ENCODE peak calls at places on chromosome 5, in nine cellular contexts. One of them, this sample, is unnamed.
A peak's percentile ranks its signal among the peaks of the same experiment; 100 is the strongest.

GRCh38 chr5:134184155-134185135 is 7.7 kb upstream of the SKP1 start:
- DNase-seq in heart right ventricle: peak; percentile 67
- DNase-seq in uterus: peak; percentile 63
- DNase-seq in fibroblast of mammary gland: peak; percentile 70
- DNase-seq in neural progenitor cell: peak; percentile 85
- DNase-seq in fibroblast of pulmonary artery: peak; percentile 75
- DNase-seq in cardiac fibroblast: peak; percentile 75
- DNase-seq in neural crest cell: peak; percentile 70
- DNase-seq in hepatocyte: peak; percentile 80
- DNase-seq in this sample: peak; percentile 78

GRCh38 chr5:122916490-122916889 is 71.1 kb downstream of the SNX24 start:
- DNase-seq in heart right ventricle: no peak
- DNase-seq in uterus: no peak
- DNase-seq in fibroblast of mammary gland: no peak
- DNase-seq in neural progenitor cell: no peak
- DNase-seq in fibroblast of pulmonary artery: no peak
- DNase-seq in cardiac fibroblast: no peak
- DNase-seq in neural crest cell: no peak
- DNase-seq in hepatocyte: no peak
- DNase-seq in this sample: no peak

GRCh38 chr5:75964008-75964407 is 119.2 kb upstream of the SV2C start:
- DNase-seq in heart right ventricle: no peak
- DNase-seq in uterus: no peak
- DNase-seq in fibroblast of mammary gland: no peak
- DNase-seq in neural progenitor cell: no peak
- DNase-seq in fibroblast of pulmonary artery: no peak
- DNase-seq in cardiac fibroblast: no peak
- DNase-seq in neural crest cell: no peak
- DNase-seq in hepatocyte: no peak
- DNase-seq in this sample: no peak

GRCh38 chr5:123868267-123868666 is 356.3 kb downstream of the CSNK1G3 start:
- DNase-seq in heart right ventricle: no peak
- DNase-seq in uterus: no peak
- DNase-seq in fibroblast of mammary gland: no peak
- DNase-seq in neural progenitor cell: no peak
- DNase-seq in fibroblast of pulmonary artery: no peak
- DNase-seq in cardiac fibroblast: no peak
- DNase-seq in neural crest cell: no peak
- DNase-seq in hepatocyte: peak; percentile 31
- DNase-seq in this sample: no peak

GRCh38 chr5:34897646-34898045 is 17.7 kb downstream of the RAD1 start:
- DNase-seq in heart right ventricle: no peak
- DNase-seq in uterus: no peak
- DNase-seq in fibroblast of mammary gland: no peak
- DNase-seq in neural progenitor cell: no peak
- DNase-seq in fibroblast of pulmonary artery: no peak
- DNase-seq in cardiac fibroblast: no peak
- DNase-seq in neural crest cell: no peak
- DNase-seq in hepatocyte: no peak
- DNase-seq in this sample: no peak

GRCh38 chr5:157524887-157525286 is 50.7 kb downstream of the ADAM19 start:
- DNase-seq in heart right ventricle: no peak
- DNase-seq in uterus: no peak
- DNase-seq in fibroblast of mammary gland: no peak
- DNase-seq in neural progenitor cell: no peak
- DNase-seq in fibroblast of pulmonary artery: no peak
- DNase-seq in cardiac fibroblast: no peak
- DNase-seq in neural crest cell: no peak
- DNase-seq in hepatocyte: no peak
- DNase-seq in this sample: no peak

GRCh38 chr5:142013734-142014495 is 1.1 kb upstream of the GNPDA1 start:
- DNase-seq in heart right ventricle: peak; percentile 48
- DNase-seq in uterus: peak; percentile 32
- DNase-seq in fibroblast of mammary gland: peak; percentile 93
- DNase-seq in neural progenitor cell: no peak
- DNase-seq in fibroblast of pulmonary artery: peak; percentile 59
- DNase-seq in cardiac fibroblast: peak; percentile 90
- DNase-seq in neural crest cell: no peak
- DNase-seq in hepatocyte: peak; percentile 61
- DNase-seq in this sample: no peak

GRCh38 chr5:13625616-13626198 is 318.8 kb downstream of the DNAH5 start:
- DNase-seq in heart right ventricle: no peak
- DNase-seq in uterus: no peak
- DNase-seq in fibroblast of mammary gland: peak; percentile 1
- DNase-seq in neural progenitor cell: no peak
- DNase-seq in fibroblast of pulmonary artery: no peak
- DNase-seq in cardiac fibroblast: peak; percentile 2
- DNase-seq in neural crest cell: no peak
- DNase-seq in hepatocyte: no peak
- DNase-seq in this sample: no peak

GRCh38 chr5:10635257-10635860 is 71.5 kb downstream of the ANKRD33B start:
- DNase-seq in heart right ventricle: no peak
- DNase-seq in uterus: no peak
- DNase-seq in fibroblast of mammary gland: peak; percentile 74
- DNase-seq in neural progenitor cell: no peak
- DNase-seq in fibroblast of pulmonary artery: peak; percentile 28
- DNase-seq in cardiac fibroblast: peak; percentile 59
- DNase-seq in neural crest cell: no peak
- DNase-seq in hepatocyte: no peak
- DNase-seq in this sample: no peak

GRCh38 chr5:40401965-40402364 is 277.8 kb upstream of the PTGER4 start:
- DNase-seq in heart right ventricle: no peak
- DNase-seq in uterus: no peak
- DNase-seq in fibroblast of mammary gland: peak; percentile 25
- DNase-seq in neural progenitor cell: no peak
- DNase-seq in fibroblast of pulmonary artery: no peak
- DNase-seq in cardiac fibroblast: peak; percentile 64
- DNase-seq in neural crest cell: no peak
- DNase-seq in hepatocyte: no peak
- DNase-seq in this sample: no peak

GRCh38 chr5:51389582-51390463 is 6.6 kb downstream of the ISL1 start:
- DNase-seq in heart right ventricle: no peak
- DNase-seq in uterus: no peak
- DNase-seq in fibroblast of mammary gland: no peak
- DNase-seq in neural progenitor cell: no peak
- DNase-seq in fibroblast of pulmonary artery: no peak
- DNase-seq in cardiac fibroblast: no peak
- DNase-seq in neural crest cell: no peak
- DNase-seq in hepatocyte: no peak
- DNase-seq in this sample: peak; percentile 56

GRCh38 chr5:145776886-145777285 is 58.3 kb downstream of the PRELID2 start:
- DNase-seq in heart right ventricle: no peak
- DNase-seq in uterus: no peak
- DNase-seq in fibroblast of mammary gland: peak; percentile 67
- DNase-seq in neural progenitor cell: no peak
- DNase-seq in fibroblast of pulmonary artery: peak; percentile 64
- DNase-seq in cardiac fibroblast: peak; percentile 78
- DNase-seq in neural crest cell: no peak
- DNase-seq in hepatocyte: no peak
- DNase-seq in this sample: no peak

GRCh38 chr5:58469895-58470294 is 10.0 kb upstream of the PLK2 start:
- DNase-seq in heart right ventricle: no peak
- DNase-seq in uterus: no peak
- DNase-seq in fibroblast of mammary gland: no peak
- DNase-seq in neural progenitor cell: no peak
- DNase-seq in fibroblast of pulmonary artery: no peak
- DNase-seq in cardiac fibroblast: no peak
- DNase-seq in neural crest cell: no peak
- DNase-seq in hepatocyte: no peak
- DNase-seq in this sample: no peak

GRCh38 chr5:154312571-154312970 is 122.0 kb downstream of the GALNT10 start:
- DNase-seq in heart right ventricle: no peak
- DNase-seq in uterus: no peak
- DNase-seq in fibroblast of mammary gland: no peak
- DNase-seq in neural progenitor cell: no peak
- DNase-seq in fibroblast of pulmonary artery: peak; percentile 29
- DNase-seq in cardiac fibroblast: peak; percentile 32
- DNase-seq in neural crest cell: no peak
- DNase-seq in hepatocyte: no peak
- DNase-seq in this sample: no peak
- TF ChIP-seq CTCF in heart right ventricle: no peak
- TF ChIP-seq CTCF in uterus: no peak
- TF ChIP-seq CTCF in fibroblast of mammary gland: no peak
- TF ChIP-seq CTCF in neural progenitor cell: no peak
- TF ChIP-seq CTCF in fibroblast of pulmonary artery: no peak
- TF ChIP-seq CTCF in cardiac fibroblast: no peak
- TF ChIP-seq CTCF in neural crest cell: no peak
- TF ChIP-seq CTCF in hepatocyte: no peak
- TF ChIP-seq CTCF in this sample: no peak

GRCh38 chr5:80959138-80959537 is 1.0 kb upstream of the RASGRF2 start:
- DNase-seq in heart right ventricle: no peak
- DNase-seq in uterus: no peak
- DNase-seq in fibroblast of mammary gland: no peak
- DNase-seq in neural progenitor cell: peak; percentile 16
- DNase-seq in fibroblast of pulmonary artery: no peak
- DNase-seq in cardiac fibroblast: no peak
- DNase-seq in neural crest cell: no peak
- DNase-seq in hepatocyte: no peak
- DNase-seq in this sample: no peak

GRCh38 chr5:80960531-80961375 is 590 bp downstream of the RASGRF2 start:
- DNase-seq in heart right ventricle: peak; percentile 29
- DNase-seq in uterus: peak; percentile 32
- DNase-seq in fibroblast of mammary gland: no peak
- DNase-seq in neural progenitor cell: peak; percentile 60
- DNase-seq in fibroblast of pulmonary artery: peak; percentile 18
- DNase-seq in cardiac fibroblast: peak; percentile 32
- DNase-seq in neural crest cell: peak; percentile 6
- DNase-seq in hepatocyte: peak; percentile 44
- DNase-seq in this sample: peak; percentile 50

GRCh38 chr5:80961376-80962281 is 1.5 kb downstream of the RASGRF2 start:
- DNase-seq in heart right ventricle: no peak
- DNase-seq in uterus: no peak
- DNase-seq in fibroblast of mammary gland: no peak
- DNase-seq in neural progenitor cell: peak; percentile 48
- DNase-seq in fibroblast of pulmonary artery: no peak
- DNase-seq in cardiac fibroblast: no peak
- DNase-seq in neural crest cell: no peak
- DNase-seq in hepatocyte: no peak
- DNase-seq in this sample: peak; percentile 10

GRCh38 chr5:80958611-80959010 is 1.6 kb upstream of the RASGRF2 start:
- DNase-seq in heart right ventricle: no peak
- DNase-seq in uterus: no peak
- DNase-seq in fibroblast of mammary gland: no peak
- DNase-seq in neural progenitor cell: no peak
- DNase-seq in fibroblast of pulmonary artery: no peak
- DNase-seq in cardiac fibroblast: no peak
- DNase-seq in neural crest cell: no peak
- DNase-seq in hepatocyte: no peak
- DNase-seq in this sample: no peak

DNA sequence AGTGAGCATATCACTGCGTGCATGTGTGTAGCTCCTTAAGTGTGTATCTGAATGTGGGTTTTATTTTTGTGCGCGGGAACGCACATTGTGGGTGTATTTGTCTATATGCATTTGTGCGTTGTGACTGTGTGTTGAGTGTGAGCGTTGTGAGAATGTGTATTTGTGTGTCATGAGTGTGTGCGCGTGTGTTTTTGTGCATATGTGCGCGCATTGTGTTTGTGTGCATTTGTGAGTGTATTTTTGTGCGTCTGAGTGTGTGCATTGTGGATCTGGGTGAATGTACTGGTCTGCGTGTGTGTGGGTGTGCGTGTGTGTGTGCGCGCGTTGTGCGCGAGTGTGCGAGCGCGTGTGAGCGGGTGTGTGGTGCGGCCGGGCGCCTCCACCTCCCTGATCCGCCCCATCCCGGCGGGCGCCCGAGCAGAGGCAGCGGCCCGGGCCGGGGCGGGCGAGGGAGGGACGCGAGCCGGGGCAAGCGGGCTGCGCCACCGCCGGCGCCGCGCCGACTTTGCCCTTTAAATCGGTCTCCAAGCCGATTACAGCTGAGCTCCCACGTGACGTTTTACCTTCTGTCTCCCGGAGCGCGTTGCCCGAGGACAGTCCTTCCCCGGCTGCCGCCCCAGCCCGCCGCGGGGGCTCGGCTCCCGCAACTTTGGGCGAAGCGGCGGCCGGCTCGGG is at the start of gene RASGRF2:
- DNase-seq in heart right ventricle: peak; percentile 23
- DNase-seq in uterus: peak; percentile 16
- DNase-seq in fibroblast of mammary gland: no peak
- DNase-seq in neural progenitor cell: peak; percentile 88
- DNase-seq in fibroblast of pulmonary artery: peak; percentile 33
- DNase-seq in cardiac fibroblast: peak; percentile 22
- DNase-seq in neural crest cell: peak; percentile 25
- DNase-seq in hepatocyte: peak; percentile 74
- DNase-seq in this sample: peak; percentile 67
- TF ChIP-seq CTCF in heart right ventricle: no peak
- TF ChIP-seq CTCF in uterus: no peak
- TF ChIP-seq CTCF in fibroblast of mammary gland: no peak
- TF ChIP-seq CTCF in neural progenitor cell: no peak
- TF ChIP-seq CTCF in fibroblast of pulmonary artery: no peak
- TF ChIP-seq CTCF in cardiac fibroblast: no peak
- TF ChIP-seq CTCF in neural crest cell: no peak
- TF ChIP-seq CTCF in hepatocyte: no peak
- TF ChIP-seq CTCF in this sample: no peak

GRCh38 chr5:94613583-94613982 is 4.8 kb downstream of the KIAA0825 start:
- DNase-seq in heart right ventricle: no peak
- DNase-seq in uterus: no peak
- DNase-seq in fibroblast of mammary gland: peak; percentile 25
- DNase-seq in neural progenitor cell: peak; percentile 54
- DNase-seq in fibroblast of pulmonary artery: peak; percentile 30
- DNase-seq in cardiac fibroblast: peak; percentile 48
- DNase-seq in neural crest cell: no peak
- DNase-seq in hepatocyte: peak; percentile 24
- DNase-seq in this sample: no peak
- TF ChIP-seq CTCF in heart right ventricle: no peak
- TF ChIP-seq CTCF in uterus: no peak
- TF ChIP-seq CTCF in fibroblast of mammary gland: peak; percentile 20
- TF ChIP-seq CTCF in neural progenitor cell: peak; percentile 49
- TF ChIP-seq CTCF in fibroblast of pulmonary artery: peak; percentile 29
- TF ChIP-seq CTCF in cardiac fibroblast: peak; percentile 20
- TF ChIP-seq CTCF in neural crest cell: peak; percentile 34
- TF ChIP-seq CTCF in hepatocyte: peak; percentile 15
- TF ChIP-seq CTCF in this sample: no peak

GRCh38 chr5:66207800-66208561 is 63.9 kb downstream of the SREK1 start:
- DNase-seq in heart right ventricle: no peak
- DNase-seq in uterus: peak; percentile 69
- DNase-seq in fibroblast of mammary gland: peak; percentile 17
- DNase-seq in neural progenitor cell: no peak
- DNase-seq in fibroblast of pulmonary artery: no peak
- DNase-seq in cardiac fibroblast: no peak
- DNase-seq in neural crest cell: no peak
- DNase-seq in hepatocyte: no peak
- DNase-seq in this sample: no peak
- TF ChIP-seq CTCF in heart right ventricle: no peak
- TF ChIP-seq CTCF in uterus: no peak
- TF ChIP-seq CTCF in fibroblast of mammary gland: no peak
- TF ChIP-seq CTCF in neural progenitor cell: no peak
- TF ChIP-seq CTCF in fibroblast of pulmonary artery: no peak
- TF ChIP-seq CTCF in cardiac fibroblast: no peak
- TF ChIP-seq CTCF in neural crest cell: no peak
- TF ChIP-seq CTCF in hepatocyte: no peak
- TF ChIP-seq CTCF in this sample: no peak

GRCh38 chr5:147635882-147636531 is 126.1 kb upstream of the DPYSL3 start:
- DNase-seq in heart right ventricle: no peak
- DNase-seq in uterus: no peak
- DNase-seq in fibroblast of mammary gland: no peak
- DNase-seq in neural progenitor cell: no peak
- DNase-seq in fibroblast of pulmonary artery: no peak
- DNase-seq in cardiac fibroblast: no peak
- DNase-seq in neural crest cell: no peak
- DNase-seq in hepatocyte: no peak
- DNase-seq in this sample: no peak
- TF ChIP-seq CTCF in heart right ventricle: no peak
- TF ChIP-seq CTCF in uterus: no peak
- TF ChIP-seq CTCF in fibroblast of mammary gland: no peak
- TF ChIP-seq CTCF in neural progenitor cell: no peak
- TF ChIP-seq CTCF in fibroblast of pulmonary artery: no peak
- TF ChIP-seq CTCF in cardiac fibroblast: no peak
- TF ChIP-seq CTCF in neural crest cell: no peak
- TF ChIP-seq CTCF in hepatocyte: no peak
- TF ChIP-seq CTCF in this sample: no peak